ENCODE peak calls at places on chromosomes 13 and 19, in five cellular contexts. One of them, this sample, is unnamed.

GRCh38 chr13:75639426-75639825 is 3.3 kb downstream of the LMO7 start:
- DNase-seq in K562: no peak
- DNase-seq in A549: no peak
- DNase-seq in GM12878: peak; percentile 54
- DNase-seq in HepG2: no peak
- DNase-seq in this sample: no peak

GRCh38 chr13:77678691-77679090 is 18.8 kb upstream of the SLAIN1 start:
- DNase-seq in GM12878: no peak
- DNase-seq in A549: no peak
- DNase-seq in HepG2: no peak
- DNase-seq in K562: no peak
- DNase-seq in this sample: no peak

GRCh38 chr13:25529425-25529824 is 157.7 kb downstream of the ATP8A2 start:
- DNase-seq in HepG2: no peak
- DNase-seq in K562: no peak
- DNase-seq in GM12878: no peak
- DNase-seq in A549: no peak
- DNase-seq in this sample: no peak

GRCh38 chr13:39107484-39108040 is 69.3 kb downstream of the NHLRC3 start:
- DNase-seq in GM12878: no peak
- DNase-seq in A549: no peak
- DNase-seq in K562: no peak
- DNase-seq in HepG2: no peak
- DNase-seq in this sample: no peak

GRCh38 chr13:30907167-30907761 is 1.2 kb downstream of the MEDAG start:
- DNase-seq in A549: no peak
- DNase-seq in K562: no peak
- DNase-seq in HepG2: peak; percentile 6
- DNase-seq in GM12878: no peak
- DNase-seq in this sample: peak; percentile 77

GRCh38 chr19:42206871-42207755 is 10.4 kb downstream of the DEDD2 start:
- DNase-seq in GM12878: no peak
- DNase-seq in A549: no peak
- DNase-seq in HepG2: no peak
- DNase-seq in K562: peak; percentile 78
- DNase-seq in this sample: no peak

GRCh38 chr13:22980936-22981335 is 199.8 kb upstream of the SGCG start:
- DNase-seq in HepG2: no peak
- DNase-seq in K562: no peak
- DNase-seq in GM12878: no peak
- DNase-seq in A549: no peak
- DNase-seq in this sample: no peak

GRCh38 chr13:111255228-111255790 is 65.1 kb upstream of the TEX29 start:
- DNase-seq in GM12878: no peak
- DNase-seq in A549: no peak
- DNase-seq in HepG2: no peak
- DNase-seq in K562: no peak
- DNase-seq in this sample: no peak

GRCh38 chr13:42474954-42475353 is 99.0 kb upstream of the TNFSF11 start:
- DNase-seq in HepG2: no peak
- DNase-seq in GM12878: no peak
- DNase-seq in K562: no peak
- DNase-seq in A549: no peak
- DNase-seq in this sample: peak; percentile 26

GRCh38 chr19:44303305-44303704 is 1.5 kb downstream of the ZNF235 start:
- DNase-seq in HepG2: no peak
- DNase-seq in GM12878: no peak
- DNase-seq in A549: no peak
- DNase-seq in K562: no peak
- DNase-seq in this sample: no peak
- TF ChIP-seq MYC in HepG2: no peak
- TF ChIP-seq MYC in GM12878: no peak
- TF ChIP-seq MYC in A549: no peak
- TF ChIP-seq MYC in K562: no peak
- TF ChIP-seq MYC in this sample: no peak

GRCh38 chr13:20297181-20297580 is 65.1 kb upstream of the GJB6 start:
- DNase-seq in HepG2: no peak
- DNase-seq in A549: no peak
- DNase-seq in K562: no peak
- DNase-seq in GM12878: no peak
- DNase-seq in this sample: no peak

GRCh38 chr13:20303636-20304035 is 71.5 kb upstream of the GJB6 start:
- DNase-seq in A549: no peak
- DNase-seq in K562: no peak
- DNase-seq in GM12878: no peak
- DNase-seq in HepG2: no peak
- DNase-seq in this sample: no peak

GRCh38 chr13:20305587-20305986 is 73.5 kb upstream of the GJB6 start:
- DNase-seq in A549: no peak
- DNase-seq in GM12878: no peak
- DNase-seq in K562: no peak
- DNase-seq in HepG2: no peak
- DNase-seq in this sample: no peak

GRCh38 chr13:20306039-20306438 is 73.9 kb upstream of the GJB6 start:
- DNase-seq in GM12878: no peak
- DNase-seq in HepG2: no peak
- DNase-seq in K562: no peak
- DNase-seq in A549: no peak
- DNase-seq in this sample: no peak

DNA sequence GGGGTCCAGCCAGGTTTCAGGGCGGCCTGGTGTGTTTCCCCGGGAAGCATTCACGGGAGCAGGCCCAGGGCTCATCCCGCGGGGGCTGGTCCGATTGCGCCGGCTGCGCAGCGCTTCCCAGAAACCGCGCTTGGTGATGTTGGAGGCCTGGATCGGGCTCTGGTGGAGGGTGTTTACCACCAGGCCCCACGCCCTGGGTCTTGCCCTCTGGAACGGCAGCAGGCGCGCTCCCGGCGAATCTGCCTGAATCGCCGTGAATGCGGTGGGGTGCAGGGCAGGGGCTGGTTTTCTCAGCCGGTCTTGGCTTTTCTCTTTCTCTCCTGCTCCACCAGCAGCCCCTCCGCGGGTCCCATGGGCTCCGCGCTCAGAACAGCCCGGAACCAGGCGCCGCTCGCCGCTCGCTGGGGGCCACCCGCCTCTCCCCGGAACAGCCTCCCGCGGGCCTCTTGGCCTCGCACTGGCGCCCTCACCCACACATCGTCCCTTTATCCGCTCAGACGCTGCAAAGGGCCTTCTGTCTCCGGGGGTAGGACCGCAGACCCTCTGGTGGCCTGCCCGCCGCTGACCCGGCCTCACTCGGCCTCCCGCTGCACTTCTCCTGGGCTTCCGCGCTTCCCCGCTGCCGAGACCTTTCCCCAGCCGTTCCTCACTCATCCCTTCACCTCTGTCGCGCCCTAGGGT is 69.4 kb upstream of the GJB6 start:
- DNase-seq in A549: no peak
- DNase-seq in GM12878: no peak
- DNase-seq in K562: no peak
- DNase-seq in HepG2: no peak
- DNase-seq in this sample: no peak
- H3K4me2 ChIP-seq in A549: no peak overlapping the region
- H3K4me2 ChIP-seq in GM12878: no peak overlapping the region
- H3K4me2 ChIP-seq in K562: no peak overlapping the region
- H3K4me2 ChIP-seq in HepG2: no peak overlapping the region
- H3K4me2 ChIP-seq in this sample: no peak overlapping the region

DNA sequence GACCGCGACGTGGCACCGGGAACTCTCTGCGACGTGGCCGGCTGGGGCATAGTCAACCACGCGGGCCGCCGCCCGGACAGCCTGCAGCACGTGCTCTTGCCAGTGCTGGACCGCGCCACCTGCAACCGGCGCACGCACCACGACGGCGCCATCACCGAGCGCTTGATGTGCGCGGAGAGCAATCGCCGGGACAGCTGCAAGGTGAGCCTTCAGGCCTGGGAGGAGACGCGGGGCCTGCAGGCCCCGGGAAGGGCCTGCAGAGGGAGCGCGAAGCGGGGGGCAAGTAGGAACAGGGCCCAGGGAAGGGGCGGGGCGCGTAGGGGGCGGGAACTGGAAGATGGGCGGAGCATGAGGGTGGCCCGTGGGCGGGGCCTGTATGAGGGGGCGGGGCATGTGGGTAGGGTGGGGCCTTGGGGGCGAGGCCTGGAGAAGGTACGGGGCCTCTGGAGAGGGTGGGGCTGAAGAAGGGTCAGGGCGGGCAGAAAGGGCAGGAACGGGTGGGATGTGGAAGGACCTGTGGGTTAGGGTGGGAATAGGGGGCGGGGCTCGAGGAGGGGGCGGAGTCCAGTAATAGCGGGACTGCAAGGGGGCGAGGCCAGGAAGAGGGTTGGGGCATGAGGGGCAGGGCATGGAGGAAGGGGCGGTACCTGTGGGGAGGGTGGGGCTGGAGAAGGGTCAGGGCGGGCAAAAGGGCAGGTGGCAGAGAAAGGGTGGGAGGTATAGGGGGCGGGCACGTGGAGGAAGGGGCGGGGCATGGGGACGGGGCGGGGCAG is 2.5 kb downstream of the CFD start:
- DNase-seq in GM12878: no peak
- DNase-seq in K562: peak; percentile 98
- DNase-seq in HepG2: peak; percentile 41
- DNase-seq in A549: peak; percentile 78
- DNase-seq in this sample: no peak
- TF ChIP-seq MYC in GM12878: no peak
- TF ChIP-seq MYC in K562: peak; percentile 33
- TF ChIP-seq MYC in HepG2: no peak
- TF ChIP-seq MYC in A549: no peak
- TF ChIP-seq MYC in this sample: no peak

GRCh38 chr19:53161123-53161522 is 2.3 kb upstream of the ZNF347 start:
- DNase-seq in A549: no peak
- DNase-seq in HepG2: no peak
- DNase-seq in K562: peak; percentile 87
- DNase-seq in GM12878: no peak
- DNase-seq in this sample: no peak
- H3K4me2 ChIP-seq in A549: no peak overlapping the region
- H3K4me2 ChIP-seq in HepG2: no peak overlapping the region
- H3K4me2 ChIP-seq in K562: peak overlapping the region; percentile 44
- H3K4me2 ChIP-seq in GM12878: no peak overlapping the region
- H3K4me2 ChIP-seq in this sample: no peak overlapping the region

GRCh38 chr19:12987781-12988180 is 7.5 kb upstream of the NFIX start:
- DNase-seq in GM12878: no peak
- DNase-seq in K562: no peak
- DNase-seq in A549: no peak
- DNase-seq in HepG2: no peak
- DNase-seq in this sample: no peak
- TF ChIP-seq MYC in GM12878: no peak
- TF ChIP-seq MYC in K562: no peak
- TF ChIP-seq MYC in A549: no peak
- TF ChIP-seq MYC in HepG2: no peak
- TF ChIP-seq MYC in this sample: no peak

DNA sequence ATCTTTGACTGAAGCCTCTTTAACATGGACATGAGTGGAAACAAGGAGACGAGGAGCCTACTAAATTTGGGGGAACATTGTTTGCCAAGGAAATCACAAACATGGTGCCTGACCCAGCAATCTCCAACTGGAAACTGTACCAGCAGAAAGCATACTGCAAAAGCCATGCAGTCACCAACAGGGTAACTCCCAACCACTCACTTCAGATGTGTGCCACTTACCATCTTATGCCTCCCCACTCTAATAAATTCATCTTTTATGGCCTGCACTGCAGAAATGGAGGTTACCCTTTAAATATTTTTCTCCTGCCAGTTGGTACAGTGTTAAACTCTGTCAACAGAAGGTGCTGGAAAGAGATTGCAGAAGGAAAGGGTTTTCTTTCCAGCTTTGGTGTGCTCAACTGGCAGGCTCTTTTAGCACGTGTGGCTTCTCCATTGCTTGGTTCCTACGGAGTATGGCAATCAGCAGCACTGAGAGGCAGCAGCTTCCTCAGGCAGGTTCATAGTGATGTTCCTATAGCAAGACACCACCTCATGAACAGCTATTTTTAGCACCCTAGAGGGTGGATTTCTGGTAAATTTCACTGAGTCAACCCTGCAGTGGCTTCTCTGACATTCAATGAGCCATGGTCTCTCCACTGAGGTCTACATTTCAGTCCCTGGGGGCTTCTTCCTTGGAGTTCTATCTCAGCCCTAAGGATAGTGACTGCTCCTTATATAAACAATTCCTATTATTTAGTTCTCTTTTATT is 21.4 kb downstream of the MIR17HG start:
- DNase-seq in GM12878: no peak
- DNase-seq in HepG2: no peak
- DNase-seq in A549: no peak
- DNase-seq in K562: no peak
- DNase-seq in this sample: no peak
- H3K4me2 ChIP-seq in GM12878: no peak overlapping the region
- H3K4me2 ChIP-seq in HepG2: no peak overlapping the region
- H3K4me2 ChIP-seq in A549: no peak overlapping the region
- H3K4me2 ChIP-seq in K562: no peak overlapping the region
- H3K4me2 ChIP-seq in this sample: no peak overlapping the region

GRCh38 chr13:113862766-113863510 is 938 bp downstream of the GAS6 start:
- DNase-seq in A549: no peak
- DNase-seq in GM12878: no peak
- DNase-seq in K562: peak; percentile 59
- DNase-seq in HepG2: no peak
- DNase-seq in this sample: peak; percentile 30
- TF ChIP-seq MYC in A549: no peak
- TF ChIP-seq MYC in GM12878: no peak
- TF ChIP-seq MYC in K562: no peak
- TF ChIP-seq MYC in HepG2: no peak
- TF ChIP-seq MYC in this sample: no peak